ENCODE peak calls at places on chromosomes 13 and 19, in four cellular contexts. One of them, this sample, is unnamed.

GRCh38 chr13:21541271-21541670 is 62.7 kb downstream of the MICU2 start:
- DNase-seq in ELF-1: no peak
- DNase-seq in colonic mucosa: no peak
- DNase-seq in choroid plexus epithelial cell: no peak
- DNase-seq in this sample: no peak

GRCh38 chr19:17826508-17827056 is 5.3 kb upstream of the INSL3 start:
- DNase-seq in ELF-1: no peak
- DNase-seq in colonic mucosa: no peak
- DNase-seq in choroid plexus epithelial cell: no peak
- DNase-seq in this sample: no peak

GRCh38 chr19:13207237-13208130 is 57.3 kb downstream of the IER2 start:
- DNase-seq in ELF-1: no peak
- DNase-seq in colonic mucosa: no peak
- DNase-seq in choroid plexus epithelial cell: no peak
- DNase-seq in this sample: peak

GRCh38 chr19:38735257-38735686 is 9.0 kb downstream of the CAPN12 start:
- DNase-seq in ELF-1: peak
- DNase-seq in colonic mucosa: peak
- DNase-seq in choroid plexus epithelial cell: no peak
- DNase-seq in this sample: peak

GRCh38 chr19:33520844-33521479 is 629 bp downstream of the PEPD start:
- DNase-seq in ELF-1: no peak
- DNase-seq in colonic mucosa: peak
- DNase-seq in choroid plexus epithelial cell: no peak
- DNase-seq in this sample: no peak

GRCh38 chr19:18647807-18648206 is 11.0 kb downstream of the KLHL26 start:
- DNase-seq in ELF-1: no peak
- DNase-seq in colonic mucosa: no peak
- DNase-seq in choroid plexus epithelial cell: no peak
- DNase-seq in this sample: no peak

GRCh38 chr19:9309974-9310446 is 372 bp upstream of the ZNF699 start:
- DNase-seq in ELF-1: no peak
- DNase-seq in colonic mucosa: peak
- DNase-seq in choroid plexus epithelial cell: peak
- DNase-seq in this sample: peak

GRCh38 chr19:35869327-35870123 is 1.2 kb downstream of the APLP1 start:
- DNase-seq in ELF-1: peak
- DNase-seq in colonic mucosa: peak
- DNase-seq in choroid plexus epithelial cell: peak
- DNase-seq in this sample: peak

GRCh38 chr13:113209880-113210421 is 538 bp downstream of the CUL4A start:
- DNase-seq in ELF-1: peak
- DNase-seq in colonic mucosa: peak
- DNase-seq in choroid plexus epithelial cell: peak
- DNase-seq in this sample: peak

GRCh38 chr19:5170329-5170745 is 170.3 kb downstream of the PTPRS start:
- DNase-seq in ELF-1: peak
- DNase-seq in colonic mucosa: peak
- DNase-seq in choroid plexus epithelial cell: no peak
- DNase-seq in this sample: peak

GRCh38 chr13:41985788-41986508 is 25.0 kb upstream of the VWA8 start:
- DNase-seq in ELF-1: no peak
- DNase-seq in colonic mucosa: no peak
- DNase-seq in choroid plexus epithelial cell: peak
- DNase-seq in this sample: no peak

GRCh38 chr19:10102787-10103236 is 334 bp upstream of the ANGPTL6 start:
- DNase-seq in ELF-1: no peak
- DNase-seq in colonic mucosa: no peak
- DNase-seq in choroid plexus epithelial cell: no peak
- DNase-seq in this sample: no peak

GRCh38 chr19:10984166-10984735 is 23.4 kb downstream of the SMARCA4 start:
- DNase-seq in ELF-1: no peak
- DNase-seq in colonic mucosa: no peak
- DNase-seq in choroid plexus epithelial cell: no peak
- DNase-seq in this sample: no peak

GRCh38 chr13:93260591-93260990 is 34.0 kb downstream of the GPC6 start:
- DNase-seq in ELF-1: no peak
- DNase-seq in colonic mucosa: no peak
- DNase-seq in choroid plexus epithelial cell: peak
- DNase-seq in this sample: no peak

GRCh38 chr13:73090116-73090811 is 31.5 kb downstream of the KLF5 start:
- DNase-seq in ELF-1: peak
- DNase-seq in colonic mucosa: peak
- DNase-seq in choroid plexus epithelial cell: peak
- DNase-seq in this sample: peak

GRCh38 chr13:66468656-66469055 is 761.5 kb downstream of the PCDH9 start:
- DNase-seq in ELF-1: no peak
- DNase-seq in colonic mucosa: no peak
- DNase-seq in choroid plexus epithelial cell: no peak
- DNase-seq in this sample: no peak

This sample was measured in iPS-NIHi11.